ENCODE peak calls at places on chromosomes 3 and 15, in nine cellular contexts. O, G, W, F, I, S, N, J and L are unnamed samples.

GRCh38 chr15:45714501-45715488 is 80.0 kb downstream of the SQOR start:
- DNase-seq in O (peak), G (no peak), W (peak), F (peak), I (no peak), S (peak), N (peak), J (peak), L (no peak)

GRCh38 chr3:14142567-14143270 is 17.9 kb downstream of the TMEM43 start:
- DNase-seq in O (no peak), G (no peak), W (no peak), F (no peak), I (no peak), S (peak), N (peak), J (no peak), L (no peak)

GRCh38 chr3:33277193-33277882 is at the start of gene FBXL2:
- DNase-seq in O (peak), G (no peak), W (peak), F (peak), I (no peak), S (peak), N (no peak), J (peak), L (peak)

GRCh38 chr15:36594556-36595090 is 15.2 kb downstream of the CDIN1 start:
- DNase-seq in O (no peak), G (no peak), W (no peak), F (no peak), I (no peak), S (no peak), N (no peak), J (no peak), L (no peak)

GRCh38 chr15:69920232-69920631 is 177.5 kb downstream of the TLE3 start:
- DNase-seq in O (no peak), G (no peak), W (no peak), F (no peak), I (no peak), S (no peak), N (no peak), J (no peak), L (no peak)

GRCh38 chr3:31486865-31487533 is 45.7 kb upstream of the STT3B start:
- DNase-seq in O (no peak), G (no peak), W (no peak), F (no peak), I (no peak), S (no peak), N (no peak), J (no peak), L (no peak)

GRCh38 chr3:43194490-43195115 is 88.7 kb upstream of the POMGNT2 start:
- DNase-seq in O (no peak), G (no peak), W (no peak), F (no peak), I (no peak), S (no peak), N (peak), J (no peak), L (no peak)

GRCh38 chr3:64798316-64798715 is 110.5 kb upstream of the ADAMTS9 start:
- DNase-seq in O (no peak), G (no peak), W (peak), F (no peak), I (no peak), S (no peak), N (no peak), J (no peak), L (no peak)

GRCh38 chr3:107421170-107421792 is 44.0 kb downstream of the CCDC54 start:
- DNase-seq in O (peak), G (peak), W (no peak), F (peak), I (no peak), S (no peak), N (no peak), J (no peak), L (no peak)

GRCh38 chr3:154510780-154511179 is 80.8 kb upstream of the GPR149 start:
- DNase-seq in O (no peak), G (no peak), W (no peak), F (no peak), I (no peak), S (no peak), N (no peak), J (no peak), L (no peak)

GRCh38 chr3:127312818-127313217 is 25.0 kb upstream of the PRR20G start:
- DNase-seq in O (no peak), G (no peak), W (no peak), F (no peak), I (no peak), S (no peak), N (no peak), J (no peak), L (no peak)

GRCh38 chr15:66212471-66212870 is 41.1 kb downstream of the MEGF11 start:
- DNase-seq in O (no peak), G (no peak), W (no peak), F (no peak), I (no peak), S (no peak), N (no peak), J (no peak), L (no peak)